ENCODE peak calls at places on chromosomes 7 and 10, in seven cellular contexts. One of them, this sample, is unnamed.

GRCh38 chr10:34449836-34450235 is 365.3 kb downstream of the PARD3 start:
- DNase-seq in NB4: no peak
- DNase-seq in DMS79: no peak
- DNase-seq in fibroblast of the aortic adventitia: peak
- DNase-seq in GM03348: peak
- DNase-seq in Calu3: no peak
- DNase-seq in progenitor cell of endocrine pancreas: no peak
- DNase-seq in this sample: no peak

GRCh38 chr7:30224511-30225031 is 59.8 kb upstream of the ZNRF2 start:
- DNase-seq in Calu3: no peak
- DNase-seq in fibroblast of the aortic adventitia: peak
- DNase-seq in DMS79: no peak
- DNase-seq in progenitor cell of endocrine pancreas: no peak
- DNase-seq in GM03348: peak
- DNase-seq in NB4: peak
- DNase-seq in this sample: no peak

GRCh38 chr10:59865101-59865500 is 41.3 kb downstream of the CCDC6 start:
- DNase-seq in progenitor cell of endocrine pancreas: no peak
- DNase-seq in NB4: peak
- DNase-seq in Calu3: peak
- DNase-seq in fibroblast of the aortic adventitia: peak
- DNase-seq in GM03348: peak
- DNase-seq in DMS79: no peak
- DNase-seq in this sample: no peak

GRCh38 chr10:59904431-59905065 is 1.8 kb downstream of the CCDC6 start:
- DNase-seq in progenitor cell of endocrine pancreas: no peak
- DNase-seq in Calu3: no peak
- DNase-seq in GM03348: no peak
- DNase-seq in DMS79: no peak
- DNase-seq in NB4: peak
- DNase-seq in fibroblast of the aortic adventitia: no peak
- DNase-seq in this sample: no peak

GRCh38 chr7:106012935-106013439 is 49.9 kb downstream of the CDHR3 start:
- DNase-seq in Calu3: no peak
- DNase-seq in progenitor cell of endocrine pancreas: no peak
- DNase-seq in NB4: no peak
- DNase-seq in DMS79: no peak
- DNase-seq in GM03348: no peak
- DNase-seq in fibroblast of the aortic adventitia: peak
- DNase-seq in this sample: peak

GRCh38 chr10:95560288-95561199 is 627 bp downstream of the SORBS1 start:
- DNase-seq in progenitor cell of endocrine pancreas: peak
- DNase-seq in Calu3: peak
- DNase-seq in NB4: peak
- DNase-seq in DMS79: no peak
- DNase-seq in GM03348: peak
- DNase-seq in fibroblast of the aortic adventitia: peak
- DNase-seq in this sample: no peak

GRCh38 chr10:16777473-16778370 is 39.5 kb downstream of the RSU1 start:
- DNase-seq in fibroblast of the aortic adventitia: peak
- DNase-seq in Calu3: peak
- DNase-seq in GM03348: peak
- DNase-seq in progenitor cell of endocrine pancreas: no peak
- DNase-seq in NB4: peak
- DNase-seq in DMS79: no peak
- DNase-seq in this sample: no peak

GRCh38 chr7:93232673-93233018 is 480 bp downstream of the VPS50 start:
- DNase-seq in DMS79: no peak
- DNase-seq in progenitor cell of endocrine pancreas: no peak
- DNase-seq in fibroblast of the aortic adventitia: peak
- DNase-seq in GM03348: no peak
- DNase-seq in NB4: peak
- DNase-seq in Calu3: peak
- DNase-seq in this sample: no peak

GRCh38 chr7:4837814-4838625 is 23.8 kb downstream of the PAPOLB start:
- DNase-seq in Calu3: no peak
- DNase-seq in NB4: peak
- DNase-seq in progenitor cell of endocrine pancreas: no peak
- DNase-seq in DMS79: no peak
- DNase-seq in fibroblast of the aortic adventitia: no peak
- DNase-seq in GM03348: no peak
- DNase-seq in this sample: no peak

GRCh38 chr10:61063035-61063434 is 119.0 kb upstream of the RHOBTB1 start:
- DNase-seq in fibroblast of the aortic adventitia: peak
- DNase-seq in progenitor cell of endocrine pancreas: no peak
- DNase-seq in DMS79: no peak
- DNase-seq in Calu3: no peak
- DNase-seq in NB4: no peak
- DNase-seq in GM03348: peak
- DNase-seq in this sample: no peak